ENCODE peak calls at places on chromosomes 3 and 15, in six cellular contexts. Q is HepG2, R is HCT116, Y is K562, A is GM12878, P is H1. D is an unnamed sample.

GRCh38 chr3:46952813-46953212 is 23.7 kb downstream of the CCDC12 start:
- DNase-seq in R (no peak), Y (no peak), A (no peak), P (no peak), Q (no peak), D (no peak)

GRCh38 chr3:183745300-183746098 is 47.9 kb downstream of the YEATS2 start:
- DNase-seq in Q (peak; percentile 55), R (no peak), P (no peak), A (no peak), Y (no peak), D (peak; percentile 44)

GRCh38 chr3:52167240-52167639 is 13.0 kb upstream of the POC1A start:
- DNase-seq in Y (no peak), P (no peak), A (no peak), R (no peak), Q (no peak), D (no peak)

GRCh38 chr3:64220161-64220560 is 5.1 kb downstream of the PRICKLE2 start:
- DNase-seq in Q (no peak), Y (no peak), P (no peak), R (no peak), A (no peak), D (no peak)

GRCh38 chr3:77071364-77071763 is 31.5 kb downstream of the ROBO2 start:
- DNase-seq in Q (no peak), R (no peak), P (no peak), Y (no peak), A (no peak), D (no peak)

GRCh38 chr15:54719325-54719724 is 477.4 kb downstream of the RSL24D1 start:
- DNase-seq in Y (no peak), P (no peak), Q (no peak), A (no peak), R (no peak), D (no peak)

GRCh38 chr3:176697284-176697889 is 499.9 kb downstream of the TBL1XR1 start:
- DNase-seq in P (no peak), R (no peak), Y (peak; percentile 50), A (no peak), Q (no peak), D (no peak)

GRCh38 chr3:150177673-150178378 is 207.1 kb upstream of the PFN2 start:
- DNase-seq in R (no peak), P (no peak), Q (no peak), A (no peak), Y (no peak), D (no peak)

GRCh38 chr3:196985298-196985697 is 16.7 kb upstream of the PIGZ start:
- DNase-seq in A (no peak), P (no peak), R (no peak), Y (no peak), Q (no peak), D (no peak)

GRCh38 chr3:184808021-184808420 is 3.9 kb upstream of the VPS8 start:
- DNase-seq in P (peak; percentile 38), R (peak; percentile 44), A (no peak), Q (peak; percentile 20), Y (peak; percentile 40), D (peak; percentile 38)

GRCh38 chr3:121072128-121072527 is 164.1 kb downstream of the STXBP5L start:
- DNase-seq in Y (no peak), P (no peak), R (no peak), Q (no peak), A (no peak), D (no peak)

GRCh38 chr15:29570931-29571727 is 251.1 kb downstream of the TJP1 start:
- DNase-seq in R (no peak), A (no peak), Y (no peak), P (no peak), Q (no peak), D (peak; percentile 51)

GRCh38 chr3:185733980-185734724 is 90.7 kb downstream of the IGF2BP2 start:
- DNase-seq in Q (peak; percentile 63), R (peak; percentile 83), Y (peak; percentile 87), P (no peak), A (no peak), D (peak; percentile 72)

GRCh38 chr3:17894434-17895060 is 152.1 kb upstream of the TBC1D5 start:
- DNase-seq in A (no peak), P (peak; percentile 47), R (peak; percentile 56), Q (peak; percentile 5), Y (peak; percentile 60), D (peak; percentile 62)

GRCh38 chr3:142087676-142088075 is 61.7 kb downstream of the TFDP2 start:
- DNase-seq in P (no peak), Q (no peak), A (no peak), R (peak; percentile 13), Y (no peak), D (no peak)

GRCh38 chr3:54691230-54691900 is 236.5 kb downstream of the LRTM1 start:
- DNase-seq in R (no peak), Y (peak; percentile 0), A (no peak), P (no peak), Q (no peak), D (no peak)

GRCh38 chr3:107315136-107315535 is 62.1 kb upstream of the CCDC54 start:
- DNase-seq in A (no peak), R (no peak), Q (no peak), Y (no peak), P (no peak), D (no peak)

GRCh38 chr3:133663569-133664313 is 2.0 kb upstream of the TOPBP1 start:
- DNase-seq in A (no peak), R (peak; percentile 63), P (no peak), Q (peak; percentile 82), Y (peak; percentile 79), D (peak; percentile 62)

GRCh38 chr3:50583897-50584296 is 14.6 kb downstream of the HEMK1 start:
- DNase-seq in A (no peak), R (no peak), P (no peak), Q (no peak), Y (no peak), D (no peak)

GRCh38 chr15:71572452-71573053 is 237.8 kb upstream of the NR2E3 start:
- DNase-seq in P (peak; percentile 53), Y (no peak), R (peak; percentile 23), A (no peak), Q (no peak), D (peak; percentile 43)

GRCh38 chr3:149442845-149443544 is 31.5 kb upstream of the TM4SF4 start:
- DNase-seq in Y (no peak), R (peak; percentile 4), P (no peak), Q (no peak), A (peak; percentile 35), D (no peak)

GRCh38 chr3:186213946-186214345 is 105.1 kb upstream of the ETV5 start:
- DNase-seq in P (no peak), Q (no peak), A (no peak), Y (no peak), R (no peak), D (no peak)

GRCh38 chr3:184018424-184018973 is 815 bp upstream of the ABCC5 start:
- DNase-seq in R (no peak), P (no peak), A (no peak), Y (no peak), Q (no peak), D (no peak)

GRCh38 chr3:51311055-51311454 is 74.0 kb upstream of the MANF start:
- DNase-seq in P (no peak), Y (peak; percentile 1), A (no peak), R (peak; percentile 23), Q (peak; percentile 28), D (no peak)

GRCh38 chr3:178455966-178456365 is 80.3 kb upstream of the KCNMB2 start:
- DNase-seq in Y (no peak), A (no peak), P (no peak), R (no peak), Q (no peak), D (no peak)

GRCh38 chr3:178456942-178457341 is 79.3 kb upstream of the KCNMB2 start:
- DNase-seq in Q (no peak), P (no peak), Y (no peak), R (no peak), A (no peak), D (no peak)

GRCh38 chr3:178457506-178457905 is 78.7 kb upstream of the KCNMB2 start:
- DNase-seq in A (no peak), Q (no peak), P (no peak), Y (no peak), R (no peak), D (no peak)

GRCh38 chr3:178455264-178455663 is 81.0 kb upstream of the KCNMB2 start:
- DNase-seq in P (no peak), A (no peak), Y (no peak), Q (no peak), R (no peak), D (no peak)

GRCh38 chr3:178454714-178455113 is 81.5 kb upstream of the KCNMB2 start:
- DNase-seq in Q (no peak), P (no peak), Y (no peak), A (no peak), R (no peak), D (no peak)
- TF ChIP-seq ZNF274 in Q (no peak), P (no peak), Y (no peak), A (no peak), R (no peak), D (no peak)

DNA sequence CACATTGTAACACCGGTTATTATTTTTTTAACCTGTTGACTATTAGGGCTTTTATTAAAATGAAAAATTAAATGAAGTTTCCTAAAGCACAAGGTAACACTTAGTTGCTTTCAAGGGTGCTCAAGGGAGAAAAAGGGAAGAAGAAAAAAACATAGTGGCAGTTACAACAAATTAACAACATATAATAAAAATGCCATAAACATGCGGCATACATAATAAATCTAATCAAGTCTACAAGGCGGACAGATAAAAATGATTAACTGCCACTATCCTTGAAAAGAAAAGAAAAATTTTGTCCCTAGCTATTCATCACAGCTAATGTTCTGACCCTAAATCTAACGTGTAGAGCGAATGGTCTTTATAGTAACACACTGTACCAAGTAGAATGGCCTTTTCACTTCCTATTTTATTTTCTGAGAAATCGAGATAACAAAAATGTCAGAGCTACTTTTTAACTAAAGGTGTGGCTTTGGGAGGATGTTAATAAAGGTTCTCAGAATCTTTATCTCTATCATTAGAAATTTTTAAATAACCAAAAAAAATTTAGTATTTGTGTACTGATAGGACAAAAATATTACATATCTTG is 194.9 kb downstream of the FOXP1 start:
- DNase-seq in A (no peak), Y (no peak), R (no peak), Q (no peak), P (no peak), D (no peak)
- H3K4me1 ChIP-seq in A (peaks cover 27% of the 10 kb centered on the region), Y (peaks cover 25% of the 10 kb centered on the region), R (no peaks in the 10 kb centered on the region), Q (peaks cover 27% of the 10 kb centered on the region), P (peaks cover 16% of the 10 kb centered on the region), D (no peaks in the 10 kb centered on the region)

GRCh38 chr15:68939501-68939900 is 9.2 kb downstream of the SPESP1 start:
- DNase-seq in P (no peak), Q (no peak), A (no peak), R (no peak), Y (no peak), D (no peak)
- H3K27me3 ChIP-seq in P (no peaks in the 10 kb centered on the region), Q (no peaks in the 10 kb centered on the region), A (no peaks in the 10 kb centered on the region), R (no peaks in the 10 kb centered on the region), Y (no peaks in the 10 kb centered on the region), D (no peaks in the 10 kb centered on the region)

DNA sequence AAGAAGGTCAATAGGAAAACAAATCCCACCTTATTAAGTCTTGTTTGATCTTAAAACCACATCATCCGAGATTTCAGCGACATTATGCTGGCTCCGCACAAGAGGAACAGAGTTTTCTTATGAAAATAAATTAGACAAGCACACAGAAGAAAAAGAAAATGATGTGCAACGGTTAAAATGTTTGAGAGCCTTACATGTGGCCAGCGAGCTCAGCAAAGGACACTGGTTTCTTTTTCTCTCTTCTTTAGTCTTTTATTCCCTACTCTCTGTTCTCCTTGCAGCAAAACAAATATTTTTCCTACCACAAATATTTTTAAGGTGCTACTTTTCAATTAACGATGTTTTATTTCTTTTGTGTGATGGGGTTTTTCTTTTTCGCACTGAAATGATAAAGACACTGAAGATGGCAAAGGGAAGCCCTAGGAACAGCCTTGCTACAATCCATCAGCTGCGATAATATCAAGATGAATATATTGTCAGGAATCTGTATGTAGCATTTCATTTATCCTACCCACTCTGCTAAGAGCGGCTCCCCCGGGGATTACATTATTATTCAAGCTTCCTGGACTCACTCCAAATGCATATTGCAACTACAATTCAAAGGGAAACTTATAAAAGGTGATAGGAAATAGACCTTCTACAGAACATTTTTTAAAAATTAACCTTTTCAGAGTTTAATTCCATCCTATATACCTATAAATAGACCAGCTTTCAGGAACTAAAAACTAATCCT is 72.9 kb downstream of the ANXA2 start:
- DNase-seq in P (no peak), R (no peak), A (no peak), Y (no peak), Q (no peak), D (no peak)
- TF ChIP-seq ZNF274 in P (no peak), R (no peak), A (no peak), Y (no peak), Q (no peak), D (no peak)